ENCODE peak calls at places on chromosomes 1 and 21, in seven cellular contexts. L is neural progenitor cell; J is endothelial cell of umbilical vein; P is cardiac fibroblast; H is A549; B is right cardiac atrium; Y is CD8-positive, alpha-beta T cell. D is an unnamed sample.

GRCh38 chr1:214902636-214903320 is 179.8 kb upstream of the KCNK2 start:
- DNase-seq in L (no peak), Y (no peak), P (peak), J (peak), B (no peak), H (no peak), D (no peak)

GRCh38 chr1:203281851-203282661 is 23.3 kb upstream of the BTG2 start:
- DNase-seq in P (no peak), L (no peak), H (no peak), J (no peak), B (no peak), Y (no peak), D (no peak)

GRCh38 chr1:179034720-179035119 is 9.0 kb downstream of the FAM20B start:
- DNase-seq in H (no peak), L (no peak), B (no peak), Y (no peak), P (peak), J (peak), D (no peak)

GRCh38 chr1:178503849-178504248 is 7.1 kb upstream of the CLEC20A start:
- DNase-seq in L (no peak), B (no peak), H (no peak), P (no peak), J (no peak), Y (no peak), D (no peak)

GRCh38 chr21:36966066-36966845 is at the start of gene HLCS:
- DNase-seq in H (peak), L (peak), P (peak), J (peak), Y (peak), B (peak), D (peak)

GRCh38 chr1:196131691-196132090 is 476.5 kb downstream of the KCNT2 start:
- DNase-seq in J (no peak), H (no peak), B (no peak), L (no peak), P (no peak), Y (no peak), D (no peak)

GRCh38 chr21:46155514-46156377 is at the start of gene FTCD:
- DNase-seq in P (no peak), H (no peak), L (no peak), B (peak), J (no peak), Y (no peak), D (no peak)

GRCh38 chr1:166083887-166084286 is 82.9 kb downstream of the FAM78B start:
- DNase-seq in B (no peak), Y (no peak), P (peak), L (no peak), J (no peak), H (no peak), D (no peak)

GRCh38 chr1:171792656-171793055 is 11.2 kb downstream of the METTL13 start:
- DNase-seq in H (no peak), P (no peak), B (no peak), Y (no peak), J (no peak), L (no peak), D (no peak)

GRCh38 chr1:145786271-145786670 is 37.6 kb downstream of the RNF115 start:
- DNase-seq in L (no peak), J (no peak), H (no peak), P (no peak), B (no peak), Y (no peak), D (no peak)

GRCh38 chr1:89358287-89358893 is 5.5 kb upstream of the GBP6 start:
- DNase-seq in B (peak), J (peak), Y (peak), P (peak), H (peak), L (peak), D (peak)

GRCh38 chr1:17228619-17229018 is 20.3 kb upstream of the PADI3 start:
- DNase-seq in Y (no peak), J (no peak), P (no peak), B (no peak), H (no peak), L (no peak), D (no peak)

GRCh38 chr21:21159253-21159899 is 161.2 kb downstream of the NCAM2 start:
- DNase-seq in P (peak), Y (no peak), B (no peak), H (no peak), J (no peak), L (no peak), D (no peak)

GRCh38 chr1:6028042-6028895 is 17.4 kb upstream of the KCNAB2 start:
- DNase-seq in Y (peak), L (no peak), J (no peak), P (peak), H (no peak), B (peak), D (peak)

GRCh38 chr1:186144505-186144904 is 230.5 kb downstream of the TPR start:
- DNase-seq in B (no peak), J (no peak), Y (no peak), P (peak), L (no peak), H (no peak), D (no peak)

GRCh38 chr1:90568436-90568835 is 148.7 kb downstream of the BARHL2 start:
- DNase-seq in Y (no peak), J (no peak), B (no peak), H (no peak), L (no peak), P (no peak), D (no peak)

GRCh38 chr1:112638109-112638426 is 18.4 kb downstream of the CAPZA1 start:
- DNase-seq in L (no peak), H (no peak), B (no peak), Y (no peak), J (no peak), P (no peak), D (no peak)

GRCh38 chr1:34328281-34328680 is 151.6 kb downstream of the C1orf94 start:
- DNase-seq in B (no peak), Y (no peak), H (no peak), L (peak), J (no peak), P (no peak), D (no peak)

GRCh38 chr21:46648539-46648938 is 13.1 kb downstream of the PRMT2 start:
- DNase-seq in P (no peak), H (no peak), Y (no peak), J (no peak), L (no peak), B (no peak), D (peak)

GRCh38 chr21:23247334-23247733 is 2249.1 kb downstream of the NCAM2 start:
- DNase-seq in H (no peak), J (peak), B (no peak), Y (no peak), P (no peak), L (no peak), D (no peak)

GRCh38 chr1:107358611-107359342 is 217.9 kb downstream of the NTNG1 start:
- DNase-seq in B (no peak), J (no peak), L (no peak), H (no peak), Y (no peak), P (no peak), D (no peak)
- H3K4me3 ChIP-seq in B (no peak), J (no peak), L (no peak), H (no peak), Y (no peak), P (no peak), D (no peak)

GRCh38 chr1:27306892-27307850 is 14.8 kb upstream of the TMEM222 start:
- DNase-seq in Y (no peak), P (no peak), L (peak), J (no peak), H (no peak), B (no peak), D (no peak)
- H3K4me3 ChIP-seq in Y (no peak), P (no peak), L (peak), J (no peak), H (no peak), B (no peak), D (no peak)

DNA sequence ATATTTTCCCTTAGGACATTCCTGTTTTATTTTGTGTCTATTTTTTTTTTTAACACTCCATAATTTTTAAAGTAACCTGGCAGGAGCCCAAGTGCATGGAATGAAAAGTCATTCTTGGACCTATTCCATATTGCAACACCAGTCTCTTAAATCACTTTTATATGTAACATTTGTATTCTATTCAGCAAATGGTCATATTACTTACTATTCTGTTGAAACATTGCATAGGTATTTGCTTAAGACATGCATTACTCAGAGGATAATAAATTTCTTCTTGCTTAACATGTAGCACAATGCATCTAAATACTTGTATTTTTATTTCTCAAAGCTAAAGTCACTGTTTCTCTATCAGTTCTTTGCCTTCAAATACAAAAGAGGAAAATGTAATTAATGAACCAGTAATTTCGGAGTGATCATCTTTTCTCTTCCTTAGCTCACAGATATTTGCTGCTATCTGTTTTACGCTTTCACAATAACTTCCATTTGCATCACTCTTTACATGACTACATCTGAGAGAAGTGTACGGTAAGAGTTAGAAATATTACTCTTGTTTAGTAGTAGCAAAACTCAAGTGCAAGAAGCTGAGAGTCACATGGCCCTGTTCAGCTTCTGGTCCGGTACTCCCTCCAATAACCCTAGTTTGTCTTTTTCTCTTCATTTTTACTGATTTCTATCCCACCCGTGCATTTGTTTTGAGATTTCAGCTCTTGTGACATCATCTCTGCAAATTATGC is 394.8 kb downstream of the USP25 start:
- DNase-seq in J (peak), B (no peak), L (no peak), H (no peak), Y (no peak), P (peak), D (no peak)
- H3K4me3 ChIP-seq in J (no peak), B (no peak), L (no peak), H (no peak), Y (no peak), P (peak), D (no peak)

GRCh38 chr1:67262735-67263134 is 44.9 kb upstream of the IL12RB2 start:
- DNase-seq in P (no peak), Y (no peak), H (no peak), L (no peak), B (no peak), J (no peak), D (no peak)

GRCh38 chr1:67264152-67264551 is 43.5 kb upstream of the IL12RB2 start:
- DNase-seq in P (no peak), J (no peak), L (no peak), Y (no peak), B (no peak), H (no peak), D (no peak)

GRCh38 chr1:67264899-67265298 is 42.8 kb upstream of the IL12RB2 start:
- DNase-seq in L (no peak), Y (no peak), J (peak), B (no peak), H (no peak), P (no peak), D (no peak)

GRCh38 chr1:67257173-67257535 is 50.5 kb upstream of the IL12RB2 start:
- DNase-seq in J (no peak), P (no peak), B (no peak), Y (no peak), L (peak), H (no peak), D (no peak)

DNA sequence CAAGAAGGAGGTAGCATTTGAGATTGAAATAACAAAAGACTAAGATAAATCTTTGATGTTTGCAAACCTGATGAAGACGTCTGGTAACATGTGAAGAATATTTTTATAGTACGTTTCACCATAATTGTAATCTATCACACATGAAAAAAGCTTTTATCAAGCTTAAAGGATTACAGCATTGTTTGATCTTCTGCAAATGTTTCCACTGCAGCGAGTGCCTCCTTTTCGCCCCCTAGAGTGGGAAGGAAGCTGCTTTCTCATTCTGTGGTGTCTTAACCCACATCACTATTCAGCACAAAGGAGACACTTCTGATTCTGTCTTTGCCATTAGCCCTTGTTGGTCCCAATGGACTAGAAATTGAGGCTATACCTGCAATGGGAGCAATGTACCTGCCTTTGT is 46.0 kb upstream of the IL12RB2 start:
- DNase-seq in B (no peak), L (peak), Y (no peak), P (no peak), J (no peak), H (no peak), D (no peak)
- H3K4me3 ChIP-seq in B (no peak), L (no peak), Y (no peak), P (no peak), J (no peak), H (no peak), D (no peak)